ENCODE peak calls at places on chromosome 10, in six cellular contexts. One of them, this sample, is unnamed.

GRCh38 chr10:18151491-18151890 is 11.3 kb downstream of the CACNB2 start:
- DNase-seq in SK-N-SH: no peak
- DNase-seq in BJ: no peak
- DNase-seq in effector memory CD4-positive, alpha-beta T cell: no peak
- DNase-seq in AG09309: no peak
- DNase-seq in aorta: no peak
- DNase-seq in this sample: no peak

GRCh38 chr10:109191823-109192222 is 731.5 kb downstream of the XPNPEP1 start:
- DNase-seq in effector memory CD4-positive, alpha-beta T cell: no peak
- DNase-seq in BJ: no peak
- DNase-seq in aorta: no peak
- DNase-seq in AG09309: no peak
- DNase-seq in SK-N-SH: no peak
- DNase-seq in this sample: no peak

GRCh38 chr10:71245420-71246325 is 33.3 kb downstream of the UNC5B start:
- DNase-seq in effector memory CD4-positive, alpha-beta T cell: no peak
- DNase-seq in aorta: peak
- DNase-seq in SK-N-SH: no peak
- DNase-seq in AG09309: no peak
- DNase-seq in BJ: no peak
- DNase-seq in this sample: no peak

GRCh38 chr10:83990126-83990525 is 149.2 kb upstream of the GHITM start:
- DNase-seq in effector memory CD4-positive, alpha-beta T cell: no peak
- DNase-seq in SK-N-SH: no peak
- DNase-seq in BJ: no peak
- DNase-seq in AG09309: no peak
- DNase-seq in aorta: no peak
- DNase-seq in this sample: no peak

GRCh38 chr10:1643161-1643910 is 94.0 kb downstream of the ADARB2 start:
- DNase-seq in AG09309: no peak
- DNase-seq in BJ: no peak
- DNase-seq in SK-N-SH: no peak
- DNase-seq in effector memory CD4-positive, alpha-beta T cell: no peak
- DNase-seq in aorta: no peak
- DNase-seq in this sample: no peak

GRCh38 chr10:13078912-13079775 is 20.8 kb upstream of the OPTN start:
- DNase-seq in effector memory CD4-positive, alpha-beta T cell: no peak
- DNase-seq in BJ: no peak
- DNase-seq in AG09309: no peak
- DNase-seq in aorta: no peak
- DNase-seq in SK-N-SH: no peak
- DNase-seq in this sample: no peak

GRCh38 chr10:78253072-78253853 is 219.6 kb downstream of the RPS24 start:
- DNase-seq in SK-N-SH: no peak
- DNase-seq in BJ: no peak
- DNase-seq in AG09309: no peak
- DNase-seq in effector memory CD4-positive, alpha-beta T cell: no peak
- DNase-seq in aorta: no peak
- DNase-seq in this sample: no peak

GRCh38 chr10:128078136-128078969 is 47.9 kb downstream of the MKI67 start:
- DNase-seq in AG09309: peak
- DNase-seq in aorta: no peak
- DNase-seq in SK-N-SH: peak
- DNase-seq in BJ: no peak
- DNase-seq in effector memory CD4-positive, alpha-beta T cell: no peak
- DNase-seq in this sample: no peak

GRCh38 chr10:96367470-96367869 is 8.7 kb upstream of the OPALIN start:
- DNase-seq in aorta: no peak
- DNase-seq in BJ: no peak
- DNase-seq in AG09309: no peak
- DNase-seq in SK-N-SH: no peak
- DNase-seq in effector memory CD4-positive, alpha-beta T cell: no peak
- DNase-seq in this sample: no peak

GRCh38 chr10:110151467-110151866 is 55.9 kb upstream of the MXI1 start:
- DNase-seq in effector memory CD4-positive, alpha-beta T cell: no peak
- DNase-seq in AG09309: no peak
- DNase-seq in SK-N-SH: no peak
- DNase-seq in aorta: no peak
- DNase-seq in BJ: no peak
- DNase-seq in this sample: no peak

GRCh38 chr10:102795453-102796406 is 41.5 kb downstream of the CYP17A1 start:
- DNase-seq in BJ: no peak
- DNase-seq in aorta: peak
- DNase-seq in effector memory CD4-positive, alpha-beta T cell: no peak
- DNase-seq in AG09309: no peak
- DNase-seq in SK-N-SH: no peak
- DNase-seq in this sample: no peak

GRCh38 chr10:126397166-126397565 is 8.9 kb upstream of the ADAM12 start:
- DNase-seq in effector memory CD4-positive, alpha-beta T cell: no peak
- DNase-seq in SK-N-SH: no peak
- DNase-seq in BJ: no peak
- DNase-seq in aorta: no peak
- DNase-seq in AG09309: no peak
- DNase-seq in this sample: no peak

DNA sequence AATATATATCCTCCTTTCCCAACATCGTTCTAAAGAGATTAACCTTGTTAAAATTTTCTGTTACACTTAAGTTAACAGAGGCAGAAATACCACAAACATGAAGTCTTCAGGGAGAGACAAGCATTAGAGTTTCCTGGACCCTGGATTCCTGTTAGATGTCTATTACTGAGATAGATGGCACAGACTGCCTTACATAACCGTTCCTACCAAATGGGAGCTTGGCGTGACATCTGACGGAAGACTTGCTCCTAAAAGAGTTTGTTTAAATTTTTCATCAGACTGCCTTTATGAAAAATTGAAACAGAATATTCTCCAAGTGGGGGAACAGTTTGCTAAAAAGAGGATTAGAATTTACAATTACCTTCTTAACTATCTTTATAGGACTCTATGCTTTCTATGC is 22.7 kb downstream of the ANK3 start:
- DNase-seq in BJ: no peak
- DNase-seq in AG09309: no peak
- DNase-seq in effector memory CD4-positive, alpha-beta T cell: no peak
- DNase-seq in aorta: no peak
- DNase-seq in SK-N-SH: no peak
- DNase-seq in this sample: no peak
- H3K4me3 ChIP-seq in BJ: no peak
- H3K4me3 ChIP-seq in AG09309: no peak
- H3K4me3 ChIP-seq in effector memory CD4-positive, alpha-beta T cell: no peak
- H3K4me3 ChIP-seq in aorta: no peak
- H3K4me3 ChIP-seq in SK-N-SH: no peak
- H3K4me3 ChIP-seq in this sample: no peak

GRCh38 chr10:28177944-28178637 is 124.8 kb downstream of the MPP7 start:
- DNase-seq in aorta: no peak
- DNase-seq in BJ: no peak
- DNase-seq in effector memory CD4-positive, alpha-beta T cell: no peak
- DNase-seq in AG09309: no peak
- DNase-seq in SK-N-SH: no peak
- DNase-seq in this sample: no peak
- H3K4me3 ChIP-seq in aorta: peak
- H3K4me3 ChIP-seq in BJ: no peak
- H3K4me3 ChIP-seq in effector memory CD4-positive, alpha-beta T cell: peak
- H3K4me3 ChIP-seq in AG09309: no peak
- H3K4me3 ChIP-seq in SK-N-SH: peak
- H3K4me3 ChIP-seq in this sample: no peak

GRCh38 chr10:5292196-5292735 is 72.5 kb upstream of the UCN3 start:
- DNase-seq in BJ: no peak
- DNase-seq in aorta: no peak
- DNase-seq in AG09309: no peak
- DNase-seq in SK-N-SH: no peak
- DNase-seq in effector memory CD4-positive, alpha-beta T cell: peak
- DNase-seq in this sample: no peak
- H3K4me3 ChIP-seq in BJ: no peak
- H3K4me3 ChIP-seq in aorta: no peak
- H3K4me3 ChIP-seq in AG09309: no peak
- H3K4me3 ChIP-seq in SK-N-SH: no peak
- H3K4me3 ChIP-seq in effector memory CD4-positive, alpha-beta T cell: peak
- H3K4me3 ChIP-seq in this sample: no peak

GRCh38 chr10:116687633-116688032 is 54.7 kb downstream of the HSPA12A start:
- DNase-seq in AG09309: no peak
- DNase-seq in aorta: no peak
- DNase-seq in SK-N-SH: no peak
- DNase-seq in BJ: no peak
- DNase-seq in effector memory CD4-positive, alpha-beta T cell: no peak
- DNase-seq in this sample: no peak

GRCh38 chr10:116686632-116687031 is 55.7 kb downstream of the HSPA12A start:
- DNase-seq in AG09309: no peak
- DNase-seq in BJ: no peak
- DNase-seq in aorta: no peak
- DNase-seq in SK-N-SH: no peak
- DNase-seq in effector memory CD4-positive, alpha-beta T cell: no peak
- DNase-seq in this sample: no peak

GRCh38 chr10:116689744-116690143 is 52.6 kb downstream of the HSPA12A start:
- DNase-seq in aorta: no peak
- DNase-seq in effector memory CD4-positive, alpha-beta T cell: no peak
- DNase-seq in BJ: no peak
- DNase-seq in AG09309: no peak
- DNase-seq in SK-N-SH: no peak
- DNase-seq in this sample: no peak

GRCh38 chr10:116689096-116689495 is 53.3 kb downstream of the HSPA12A start:
- DNase-seq in BJ: no peak
- DNase-seq in effector memory CD4-positive, alpha-beta T cell: no peak
- DNase-seq in AG09309: no peak
- DNase-seq in aorta: no peak
- DNase-seq in SK-N-SH: no peak
- DNase-seq in this sample: no peak

DNA sequence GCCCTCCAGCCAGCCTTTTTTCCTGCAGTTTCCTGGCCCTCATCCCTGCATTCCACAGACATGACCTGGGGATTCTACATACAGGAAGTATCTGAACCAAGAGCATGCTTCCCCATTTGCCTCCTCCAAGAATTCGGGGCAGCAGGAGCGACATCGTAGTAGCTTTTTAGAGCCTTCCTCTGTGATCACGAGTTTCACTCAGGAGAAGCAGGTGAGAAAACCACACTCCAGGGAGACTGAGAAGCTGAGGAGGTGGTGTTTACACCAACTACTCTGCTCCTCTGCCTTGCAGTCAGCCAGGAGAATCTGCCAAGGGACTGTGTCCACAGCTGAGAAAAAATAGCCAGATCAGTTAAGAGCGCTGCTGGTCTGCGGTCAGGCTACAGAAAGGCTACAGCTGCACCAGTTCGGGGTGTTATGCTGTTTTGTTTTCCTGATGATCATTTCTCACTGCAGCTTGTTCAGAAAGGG is 54.1 kb downstream of the HSPA12A start:
- DNase-seq in effector memory CD4-positive, alpha-beta T cell: no peak
- DNase-seq in AG09309: no peak
- DNase-seq in SK-N-SH: no peak
- DNase-seq in aorta: no peak
- DNase-seq in BJ: peak
- DNase-seq in this sample: peak
- H3K4me3 ChIP-seq in effector memory CD4-positive, alpha-beta T cell: no peak
- H3K4me3 ChIP-seq in AG09309: no peak
- H3K4me3 ChIP-seq in SK-N-SH: no peak
- H3K4me3 ChIP-seq in aorta: no peak
- H3K4me3 ChIP-seq in BJ: no peak
- H3K4me3 ChIP-seq in this sample: peak

GRCh38 chr10:3886666-3887251 is 101.8 kb upstream of the KLF6 start:
- DNase-seq in effector memory CD4-positive, alpha-beta T cell: no peak
- DNase-seq in aorta: no peak
- DNase-seq in AG09309: peak
- DNase-seq in SK-N-SH: peak
- DNase-seq in BJ: peak
- DNase-seq in this sample: peak
- H3K4me3 ChIP-seq in effector memory CD4-positive, alpha-beta T cell: no peak
- H3K4me3 ChIP-seq in aorta: no peak
- H3K4me3 ChIP-seq in AG09309: no peak
- H3K4me3 ChIP-seq in SK-N-SH: peak
- H3K4me3 ChIP-seq in BJ: no peak
- H3K4me3 ChIP-seq in this sample: no peak

GRCh38 chr10:26441491-26442214 is 3.5 kb downstream of the APBB1IP start:
- DNase-seq in aorta: no peak
- DNase-seq in SK-N-SH: no peak
- DNase-seq in BJ: peak
- DNase-seq in AG09309: peak
- DNase-seq in effector memory CD4-positive, alpha-beta T cell: no peak
- DNase-seq in this sample: no peak
- H3K4me3 ChIP-seq in aorta: no peak
- H3K4me3 ChIP-seq in SK-N-SH: no peak
- H3K4me3 ChIP-seq in BJ: no peak
- H3K4me3 ChIP-seq in AG09309: no peak
- H3K4me3 ChIP-seq in effector memory CD4-positive, alpha-beta T cell: peak
- H3K4me3 ChIP-seq in this sample: no peak

GRCh38 chr10:94496010-94496409 is 49.6 kb upstream of the HELLS start:
- DNase-seq in BJ: no peak
- DNase-seq in aorta: no peak
- DNase-seq in AG09309: no peak
- DNase-seq in SK-N-SH: no peak
- DNase-seq in effector memory CD4-positive, alpha-beta T cell: no peak
- DNase-seq in this sample: no peak

GRCh38 chr10:94500063-94500462 is 45.5 kb upstream of the HELLS start:
- DNase-seq in AG09309: no peak
- DNase-seq in effector memory CD4-positive, alpha-beta T cell: no peak
- DNase-seq in SK-N-SH: peak
- DNase-seq in aorta: no peak
- DNase-seq in BJ: no peak
- DNase-seq in this sample: no peak

GRCh38 chr10:94493463-94493862 is 52.1 kb upstream of the HELLS start:
- DNase-seq in SK-N-SH: no peak
- DNase-seq in effector memory CD4-positive, alpha-beta T cell: no peak
- DNase-seq in BJ: no peak
- DNase-seq in AG09309: no peak
- DNase-seq in aorta: no peak
- DNase-seq in this sample: no peak

GRCh38 chr10:94490789-94491039 is 54.9 kb upstream of the HELLS start:
- DNase-seq in effector memory CD4-positive, alpha-beta T cell: no peak
- DNase-seq in aorta: no peak
- DNase-seq in AG09309: no peak
- DNase-seq in SK-N-SH: peak
- DNase-seq in BJ: no peak
- DNase-seq in this sample: no peak

DNA sequence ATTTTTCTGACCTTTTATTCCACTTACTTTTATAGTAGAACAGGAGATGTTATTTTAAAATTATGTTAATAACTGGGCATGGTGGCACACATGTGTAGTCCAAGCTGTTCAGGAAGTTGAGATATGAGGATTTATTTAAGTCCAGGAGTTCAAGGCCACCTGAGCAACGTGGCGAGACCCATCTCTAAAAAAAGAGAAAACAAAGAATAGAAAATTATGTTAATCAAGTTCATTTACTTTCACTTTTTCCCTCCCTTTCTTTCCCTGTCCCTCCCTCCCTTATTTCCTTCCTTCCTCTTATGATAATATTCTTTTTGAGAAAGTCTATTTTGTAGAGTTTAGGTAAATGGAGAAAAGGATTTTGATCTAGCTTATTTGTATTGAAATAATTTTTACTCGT is 48.9 kb upstream of the HELLS start:
- DNase-seq in aorta: no peak
- DNase-seq in BJ: no peak
- DNase-seq in SK-N-SH: no peak
- DNase-seq in effector memory CD4-positive, alpha-beta T cell: no peak
- DNase-seq in AG09309: no peak
- DNase-seq in this sample: no peak
- H3K4me3 ChIP-seq in aorta: no peak
- H3K4me3 ChIP-seq in BJ: no peak
- H3K4me3 ChIP-seq in SK-N-SH: no peak
- H3K4me3 ChIP-seq in effector memory CD4-positive, alpha-beta T cell: no peak
- H3K4me3 ChIP-seq in AG09309: no peak
- H3K4me3 ChIP-seq in this sample: no peak

GRCh38 chr10:43394868-43395267 is 14.1 kb downstream of the HNRNPF start:
- DNase-seq in aorta: peak
- DNase-seq in AG09309: no peak
- DNase-seq in BJ: no peak
- DNase-seq in effector memory CD4-positive, alpha-beta T cell: no peak
- DNase-seq in SK-N-SH: no peak
- DNase-seq in this sample: no peak
- H3K4me3 ChIP-seq in aorta: no peak
- H3K4me3 ChIP-seq in AG09309: no peak
- H3K4me3 ChIP-seq in BJ: no peak
- H3K4me3 ChIP-seq in effector memory CD4-positive, alpha-beta T cell: peak
- H3K4me3 ChIP-seq in SK-N-SH: peak
- H3K4me3 ChIP-seq in this sample: no peak

This sample was measured in skeletal muscle cell.